ENCODE peak calls at places on chromosomes 16 and 17, in six cellular contexts. One of them, this sample, is unnamed.
A peak's percentile ranks its signal among the peaks of the same experiment; 100 is the strongest.

GRCh38 chr17:54882950-54883349 is 17.7 kb upstream of the TOM1L1 start:
- DNase-seq in anterior cingulate cortex: no peak
- DNase-seq in T-cell: no peak
- DNase-seq in Calu3: no peak
- DNase-seq in EL: no peak
- DNase-seq in HFFc6: no peak
- DNase-seq in this sample: no peak

GRCh38 chr16:25709182-25709581 is 17.4 kb downstream of the HS3ST4 start:
- DNase-seq in Calu3: no peak
- DNase-seq in anterior cingulate cortex: no peak
- DNase-seq in EL: no peak
- DNase-seq in T-cell: no peak
- DNase-seq in HFFc6: no peak
- DNase-seq in this sample: no peak

GRCh38 chr17:15236281-15237105 is 28.6 kb downstream of the PMP22 start:
- DNase-seq in anterior cingulate cortex: no peak
- DNase-seq in HFFc6: no peak
- DNase-seq in Calu3: no peak
- DNase-seq in EL: no peak
- DNase-seq in T-cell: no peak
- DNase-seq in this sample: no peak

GRCh38 chr17:68606451-68607307 is 5.5 kb upstream of the FAM20A start:
- DNase-seq in T-cell: no peak
- DNase-seq in EL: no peak
- DNase-seq in anterior cingulate cortex: no peak
- DNase-seq in HFFc6: no peak
- DNase-seq in Calu3: no peak
- DNase-seq in this sample: no peak

GRCh38 chr16:31351937-31352315 is 3.0 kb upstream of the ITGAX start:
- DNase-seq in anterior cingulate cortex: no peak
- DNase-seq in HFFc6: no peak
- DNase-seq in EL: peak; percentile 19
- DNase-seq in Calu3: no peak
- DNase-seq in T-cell: no peak
- DNase-seq in this sample: no peak

GRCh38 chr16:66604376-66605176 is at the start of gene CMTM3:
- DNase-seq in Calu3: peak; percentile 85
- DNase-seq in HFFc6: peak; percentile 15
- DNase-seq in T-cell: peak; percentile 53
- DNase-seq in EL: peak; percentile 62
- DNase-seq in anterior cingulate cortex: no peak
- DNase-seq in this sample: peak; percentile 32

GRCh38 chr17:27630607-27631408 is at the start of gene LGALS9:
- DNase-seq in EL: peak; percentile 59
- DNase-seq in Calu3: peak; percentile 49
- DNase-seq in T-cell: peak; percentile 30
- DNase-seq in anterior cingulate cortex: no peak
- DNase-seq in HFFc6: peak; percentile 31
- DNase-seq in this sample: peak; percentile 72

GRCh38 chr16:30409125-30410060 is 2.0 kb downstream of the ZNF771 start:
- DNase-seq in anterior cingulate cortex: peak; percentile 80
- DNase-seq in Calu3: peak; percentile 98
- DNase-seq in T-cell: peak; percentile 89
- DNase-seq in EL: peak; percentile 86
- DNase-seq in HFFc6: peak; percentile 76
- DNase-seq in this sample: peak; percentile 80

GRCh38 chr16:1164382-1164781 is 11.5 kb downstream of the CACNA1H start:
- DNase-seq in T-cell: no peak
- DNase-seq in HFFc6: no peak
- DNase-seq in EL: no peak
- DNase-seq in Calu3: no peak
- DNase-seq in anterior cingulate cortex: no peak
- DNase-seq in this sample: no peak

GRCh38 chr16:4615389-4616046 is 830 bp upstream of the UBALD1 start:
- DNase-seq in HFFc6: no peak
- DNase-seq in EL: no peak
- DNase-seq in T-cell: no peak
- DNase-seq in Calu3: no peak
- DNase-seq in anterior cingulate cortex: no peak
- DNase-seq in this sample: no peak

GRCh38 chr17:34398990-34399389 is 36.0 kb upstream of the CCL1 start:
- DNase-seq in EL: no peak
- DNase-seq in anterior cingulate cortex: no peak
- DNase-seq in T-cell: no peak
- DNase-seq in HFFc6: no peak
- DNase-seq in Calu3: no peak
- DNase-seq in this sample: no peak

GRCh38 chr17:73639322-73639721 is 4.9 kb downstream of the SDK2 start:
- DNase-seq in EL: no peak
- DNase-seq in anterior cingulate cortex: no peak
- DNase-seq in Calu3: no peak
- DNase-seq in T-cell: no peak
- DNase-seq in HFFc6: no peak
- DNase-seq in this sample: no peak

GRCh38 chr17:59558953-59559352 is 6.5 kb upstream of the DHX40 start:
- DNase-seq in HFFc6: no peak
- DNase-seq in Calu3: no peak
- DNase-seq in T-cell: no peak
- DNase-seq in EL: no peak
- DNase-seq in anterior cingulate cortex: no peak
- DNase-seq in this sample: no peak

GRCh38 chr16:74874912-74875311 is 100.3 kb upstream of the FA2H start:
- DNase-seq in HFFc6: no peak
- DNase-seq in Calu3: peak; percentile 48
- DNase-seq in T-cell: no peak
- DNase-seq in EL: no peak
- DNase-seq in anterior cingulate cortex: no peak
- DNase-seq in this sample: no peak

GRCh38 chr17:79977711-79978544 is 57.7 kb downstream of the TBC1D16 start:
- DNase-seq in EL: no peak
- DNase-seq in HFFc6: no peak
- DNase-seq in Calu3: no peak
- DNase-seq in T-cell: no peak
- DNase-seq in anterior cingulate cortex: peak; percentile 35
- DNase-seq in this sample: no peak

GRCh38 chr16:17238285-17239028 is 232.3 kb downstream of the XYLT1 start:
- DNase-seq in EL: no peak
- DNase-seq in HFFc6: no peak
- DNase-seq in T-cell: no peak
- DNase-seq in anterior cingulate cortex: no peak
- DNase-seq in Calu3: no peak
- DNase-seq in this sample: no peak

GRCh38 chr16:21704733-21705132 is 41.0 kb downstream of the OTOA start:
- DNase-seq in EL: no peak
- DNase-seq in Calu3: no peak
- DNase-seq in HFFc6: no peak
- DNase-seq in anterior cingulate cortex: no peak
- DNase-seq in T-cell: no peak
- DNase-seq in this sample: no peak

GRCh38 chr17:56653877-56654276 is 60.4 kb downstream of the NOG start:
- DNase-seq in anterior cingulate cortex: no peak
- DNase-seq in T-cell: peak; percentile 62
- DNase-seq in Calu3: peak; percentile 44
- DNase-seq in EL: peak; percentile 79
- DNase-seq in HFFc6: peak; percentile 65
- DNase-seq in this sample: peak; percentile 59

GRCh38 chr17:80511222-80512180 is 33.1 kb upstream of the RPTOR start:
- DNase-seq in Calu3: no peak
- DNase-seq in T-cell: no peak
- DNase-seq in EL: no peak
- DNase-seq in anterior cingulate cortex: no peak
- DNase-seq in HFFc6: no peak
- DNase-seq in this sample: no peak

GRCh38 chr16:62256406-62256805 is 220.2 kb upstream of the CDH8 start:
- DNase-seq in HFFc6: no peak
- DNase-seq in T-cell: no peak
- DNase-seq in EL: no peak
- DNase-seq in Calu3: no peak
- DNase-seq in anterior cingulate cortex: no peak
- DNase-seq in this sample: peak; percentile 9

GRCh38 chr17:48717367-48718161 is 4.8 kb downstream of the PRAC1 start:
- DNase-seq in T-cell: no peak
- DNase-seq in HFFc6: no peak
- DNase-seq in EL: no peak
- DNase-seq in Calu3: no peak
- DNase-seq in anterior cingulate cortex: no peak
- DNase-seq in this sample: no peak

GRCh38 chr17:65664696-65665095 is 103.2 kb upstream of the AXIN2 start:
- DNase-seq in T-cell: no peak
- DNase-seq in EL: no peak
- DNase-seq in anterior cingulate cortex: no peak
- DNase-seq in Calu3: no peak
- DNase-seq in HFFc6: no peak
- DNase-seq in this sample: no peak

GRCh38 chr17:40099627-40100418 is 566 bp downstream of the NR1D1 start:
- DNase-seq in T-cell: no peak
- DNase-seq in HFFc6: no peak
- DNase-seq in EL: peak; percentile 29
- DNase-seq in anterior cingulate cortex: no peak
- DNase-seq in Calu3: peak; percentile 66
- DNase-seq in this sample: no peak

GRCh38 chr17:81641825-81642489 is 5.0 kb downstream of the TSPAN10 start:
- DNase-seq in Calu3: no peak
- DNase-seq in T-cell: no peak
- DNase-seq in anterior cingulate cortex: no peak
- DNase-seq in EL: peak; percentile 83
- DNase-seq in HFFc6: peak; percentile 81
- DNase-seq in this sample: no peak

GRCh38 chr16:24253192-24253591 is 2.9 kb upstream of the CACNG3 start:
- DNase-seq in Calu3: peak; percentile 27
- DNase-seq in HFFc6: no peak
- DNase-seq in anterior cingulate cortex: peak; percentile 33
- DNase-seq in EL: peak; percentile 30
- DNase-seq in T-cell: peak; percentile 20
- DNase-seq in this sample: peak; percentile 75

GRCh38 chr16:626787-627457 is 3.9 kb upstream of the WFIKKN1 start:
- DNase-seq in Calu3: no peak
- DNase-seq in EL: peak; percentile 97
- DNase-seq in T-cell: no peak
- DNase-seq in anterior cingulate cortex: no peak
- DNase-seq in HFFc6: peak; percentile 96
- DNase-seq in this sample: no peak

GRCh38 chr17:74862108-74862901 is 2.6 kb upstream of the GRIN2C start:
- DNase-seq in HFFc6: no peak
- DNase-seq in Calu3: peak; percentile 69
- DNase-seq in EL: peak; percentile 63
- DNase-seq in T-cell: peak; percentile 65
- DNase-seq in anterior cingulate cortex: peak; percentile 69
- DNase-seq in this sample: peak; percentile 42

GRCh38 chr17:79607941-79608728 is 2.7 kb downstream of the RBFOX3 start:
- DNase-seq in anterior cingulate cortex: no peak
- DNase-seq in Calu3: peak; percentile 27
- DNase-seq in EL: peak; percentile 14
- DNase-seq in T-cell: no peak
- DNase-seq in HFFc6: no peak
- DNase-seq in this sample: peak; percentile 23

GRCh38 chr17:44360826-44361225 is 2.8 kb downstream of the FAM171A2 start:
- DNase-seq in T-cell: no peak
- DNase-seq in anterior cingulate cortex: no peak
- DNase-seq in EL: peak; percentile 25
- DNase-seq in Calu3: no peak
- DNase-seq in HFFc6: peak; percentile 20
- DNase-seq in this sample: no peak

GRCh38 chr16:74449470-74449869 is 28.2 kb upstream of the CLEC18B start:
- DNase-seq in EL: peak; percentile 85
- DNase-seq in anterior cingulate cortex: no peak
- DNase-seq in T-cell: no peak
- DNase-seq in HFFc6: peak; percentile 85
- DNase-seq in Calu3: no peak
- DNase-seq in this sample: peak; percentile 15

GRCh38 chr17:73387746-73388577 is 76.2 kb upstream of the CDC42EP4 start:
- DNase-seq in EL: peak; percentile 41
- DNase-seq in Calu3: no peak
- DNase-seq in anterior cingulate cortex: no peak
- DNase-seq in T-cell: no peak
- DNase-seq in HFFc6: no peak
- DNase-seq in this sample: no peak